ENCODE peak calls at places on chromosomes 5 and 9, in nine cellular contexts. One of them, this sample, is unnamed.

GRCh38 chr5:156838966-156839365 is 11.1 kb upstream of the PPP1R2B start:
- DNase-seq in astrocyte: no peak
- DNase-seq in AG04450: no peak
- DNase-seq in left lung: no peak
- DNase-seq in fibroblast of mammary gland: no peak
- DNase-seq in osteocyte: no peak
- DNase-seq in sigmoid colon: no peak
- DNase-seq in OCI-LY7: no peak
- DNase-seq in stimulated activated CD4-positive, alpha-beta T cell treated with anti-CD3 and anti-CD28 coated beads, Interleukin-4, amount 100 ng/mL, for 24 hours: no peak
- DNase-seq in this sample: no peak

GRCh38 chr9:93117924-93118862 is 15.9 kb downstream of the NINJ1 start:
- DNase-seq in osteocyte: no peak
- DNase-seq in stimulated activated CD4-positive, alpha-beta T cell treated with anti-CD3 and anti-CD28 coated beads, Interleukin-4, amount 100 ng/mL, for 24 hours: no peak
- DNase-seq in astrocyte: no peak
- DNase-seq in fibroblast of mammary gland: no peak
- DNase-seq in sigmoid colon: peak
- DNase-seq in AG04450: no peak
- DNase-seq in OCI-LY7: no peak
- DNase-seq in left lung: peak
- DNase-seq in this sample: no peak

GRCh38 chr9:126420148-126420547 is 93.5 kb downstream of the MVB12B start:
- DNase-seq in astrocyte: no peak
- DNase-seq in stimulated activated CD4-positive, alpha-beta T cell treated with anti-CD3 and anti-CD28 coated beads, Interleukin-4, amount 100 ng/mL, for 24 hours: no peak
- DNase-seq in AG04450: no peak
- DNase-seq in osteocyte: no peak
- DNase-seq in left lung: peak
- DNase-seq in sigmoid colon: no peak
- DNase-seq in fibroblast of mammary gland: no peak
- DNase-seq in OCI-LY7: no peak
- DNase-seq in this sample: no peak

GRCh38 chr9:98879958-98880300 is 63.8 kb upstream of the COL15A1 start:
- DNase-seq in fibroblast of mammary gland: no peak
- DNase-seq in left lung: no peak
- DNase-seq in osteocyte: no peak
- DNase-seq in sigmoid colon: no peak
- DNase-seq in AG04450: no peak
- DNase-seq in OCI-LY7: no peak
- DNase-seq in stimulated activated CD4-positive, alpha-beta T cell treated with anti-CD3 and anti-CD28 coated beads, Interleukin-4, amount 100 ng/mL, for 24 hours: no peak
- DNase-seq in astrocyte: no peak
- DNase-seq in this sample: no peak

GRCh38 chr5:6501701-6502100 is 53.0 kb downstream of the UBE2QL1 start:
- DNase-seq in fibroblast of mammary gland: no peak
- DNase-seq in stimulated activated CD4-positive, alpha-beta T cell treated with anti-CD3 and anti-CD28 coated beads, Interleukin-4, amount 100 ng/mL, for 24 hours: no peak
- DNase-seq in osteocyte: no peak
- DNase-seq in OCI-LY7: no peak
- DNase-seq in left lung: no peak
- DNase-seq in astrocyte: no peak
- DNase-seq in AG04450: no peak
- DNase-seq in sigmoid colon: peak
- DNase-seq in this sample: no peak

GRCh38 chr9:124001445-124001799 is 10.1 kb upstream of the LHX2 start:
- DNase-seq in sigmoid colon: no peak
- DNase-seq in astrocyte: no peak
- DNase-seq in osteocyte: no peak
- DNase-seq in fibroblast of mammary gland: no peak
- DNase-seq in left lung: no peak
- DNase-seq in AG04450: no peak
- DNase-seq in OCI-LY7: no peak
- DNase-seq in stimulated activated CD4-positive, alpha-beta T cell treated with anti-CD3 and anti-CD28 coated beads, Interleukin-4, amount 100 ng/mL, for 24 hours: no peak
- DNase-seq in this sample: no peak

GRCh38 chr5:168424506-168425298 is 61.6 kb upstream of the RARS1 start:
- DNase-seq in AG04450: no peak
- DNase-seq in osteocyte: no peak
- DNase-seq in OCI-LY7: no peak
- DNase-seq in left lung: no peak
- DNase-seq in fibroblast of mammary gland: peak
- DNase-seq in stimulated activated CD4-positive, alpha-beta T cell treated with anti-CD3 and anti-CD28 coated beads, Interleukin-4, amount 100 ng/mL, for 24 hours: no peak
- DNase-seq in sigmoid colon: no peak
- DNase-seq in astrocyte: peak
- DNase-seq in this sample: peak

GRCh38 chr5:129858126-129858675 is 46.1 kb upstream of the CHSY3 start:
- DNase-seq in OCI-LY7: no peak
- DNase-seq in AG04450: no peak
- DNase-seq in astrocyte: no peak
- DNase-seq in stimulated activated CD4-positive, alpha-beta T cell treated with anti-CD3 and anti-CD28 coated beads, Interleukin-4, amount 100 ng/mL, for 24 hours: no peak
- DNase-seq in sigmoid colon: no peak
- DNase-seq in left lung: no peak
- DNase-seq in osteocyte: no peak
- DNase-seq in fibroblast of mammary gland: no peak
- DNase-seq in this sample: no peak

GRCh38 chr9:126819482-126819881 is 14.6 kb downstream of the ZBTB43 start:
- DNase-seq in sigmoid colon: no peak
- DNase-seq in AG04450: no peak
- DNase-seq in fibroblast of mammary gland: no peak
- DNase-seq in astrocyte: no peak
- DNase-seq in osteocyte: no peak
- DNase-seq in stimulated activated CD4-positive, alpha-beta T cell treated with anti-CD3 and anti-CD28 coated beads, Interleukin-4, amount 100 ng/mL, for 24 hours: no peak
- DNase-seq in left lung: no peak
- DNase-seq in OCI-LY7: no peak
- DNase-seq in this sample: no peak

GRCh38 chr9:4301971-4302427 is 2.1 kb upstream of the GLIS3 start:
- DNase-seq in sigmoid colon: peak
- DNase-seq in stimulated activated CD4-positive, alpha-beta T cell treated with anti-CD3 and anti-CD28 coated beads, Interleukin-4, amount 100 ng/mL, for 24 hours: peak
- DNase-seq in AG04450: peak
- DNase-seq in left lung: peak
- DNase-seq in fibroblast of mammary gland: peak
- DNase-seq in osteocyte: no peak
- DNase-seq in astrocyte: peak
- DNase-seq in OCI-LY7: no peak
- DNase-seq in this sample: peak

GRCh38 chr9:21782207-21782606 is 20.2 kb upstream of the MTAP start:
- DNase-seq in sigmoid colon: no peak
- DNase-seq in left lung: no peak
- DNase-seq in AG04450: no peak
- DNase-seq in OCI-LY7: no peak
- DNase-seq in stimulated activated CD4-positive, alpha-beta T cell treated with anti-CD3 and anti-CD28 coated beads, Interleukin-4, amount 100 ng/mL, for 24 hours: no peak
- DNase-seq in fibroblast of mammary gland: no peak
- DNase-seq in astrocyte: peak
- DNase-seq in osteocyte: no peak
- DNase-seq in this sample: no peak

GRCh38 chr9:106864533-106865143 is 1.7 kb downstream of the ZNF462 start:
- DNase-seq in OCI-LY7: no peak
- DNase-seq in AG04450: no peak
- DNase-seq in astrocyte: peak
- DNase-seq in fibroblast of mammary gland: peak
- DNase-seq in stimulated activated CD4-positive, alpha-beta T cell treated with anti-CD3 and anti-CD28 coated beads, Interleukin-4, amount 100 ng/mL, for 24 hours: no peak
- DNase-seq in sigmoid colon: peak
- DNase-seq in left lung: peak
- DNase-seq in osteocyte: no peak
- DNase-seq in this sample: peak

GRCh38 chr9:94908583-94909249 is 182.2 kb downstream of the AOPEP start:
- DNase-seq in fibroblast of mammary gland: peak
- DNase-seq in OCI-LY7: no peak
- DNase-seq in astrocyte: no peak
- DNase-seq in left lung: no peak
- DNase-seq in AG04450: no peak
- DNase-seq in osteocyte: peak
- DNase-seq in sigmoid colon: no peak
- DNase-seq in stimulated activated CD4-positive, alpha-beta T cell treated with anti-CD3 and anti-CD28 coated beads, Interleukin-4, amount 100 ng/mL, for 24 hours: no peak
- DNase-seq in this sample: no peak

GRCh38 chr9:88387733-88388202 is 476 bp upstream of the SPIN1 start:
- DNase-seq in osteocyte: no peak
- DNase-seq in left lung: peak
- DNase-seq in AG04450: no peak
- DNase-seq in astrocyte: peak
- DNase-seq in OCI-LY7: no peak
- DNase-seq in stimulated activated CD4-positive, alpha-beta T cell treated with anti-CD3 and anti-CD28 coated beads, Interleukin-4, amount 100 ng/mL, for 24 hours: peak
- DNase-seq in fibroblast of mammary gland: peak
- DNase-seq in sigmoid colon: peak
- DNase-seq in this sample: peak

GRCh38 chr9:110875275-110875674 is 163.0 kb downstream of the LPAR1 start:
- DNase-seq in left lung: peak
- DNase-seq in osteocyte: no peak
- DNase-seq in fibroblast of mammary gland: no peak
- DNase-seq in astrocyte: no peak
- DNase-seq in AG04450: no peak
- DNase-seq in stimulated activated CD4-positive, alpha-beta T cell treated with anti-CD3 and anti-CD28 coated beads, Interleukin-4, amount 100 ng/mL, for 24 hours: no peak
- DNase-seq in OCI-LY7: no peak
- DNase-seq in sigmoid colon: peak
- DNase-seq in this sample: peak

GRCh38 chr9:124733964-124734740 is 37.0 kb downstream of the NR6A1 start:
- DNase-seq in left lung: no peak
- DNase-seq in astrocyte: no peak
- DNase-seq in fibroblast of mammary gland: no peak
- DNase-seq in AG04450: no peak
- DNase-seq in OCI-LY7: peak
- DNase-seq in sigmoid colon: no peak
- DNase-seq in osteocyte: no peak
- DNase-seq in stimulated activated CD4-positive, alpha-beta T cell treated with anti-CD3 and anti-CD28 coated beads, Interleukin-4, amount 100 ng/mL, for 24 hours: no peak
- DNase-seq in this sample: no peak

GRCh38 chr5:61809651-61810050 is 477.6 kb downstream of the ZSWIM6 start:
- DNase-seq in left lung: no peak
- DNase-seq in OCI-LY7: no peak
- DNase-seq in astrocyte: no peak
- DNase-seq in osteocyte: no peak
- DNase-seq in stimulated activated CD4-positive, alpha-beta T cell treated with anti-CD3 and anti-CD28 coated beads, Interleukin-4, amount 100 ng/mL, for 24 hours: no peak
- DNase-seq in fibroblast of mammary gland: no peak
- DNase-seq in AG04450: no peak
- DNase-seq in sigmoid colon: no peak
- DNase-seq in this sample: no peak

GRCh38 chr9:70954126-70954525 is 167.3 kb downstream of the TRPM3 start:
- DNase-seq in AG04450: peak
- DNase-seq in fibroblast of mammary gland: peak
- DNase-seq in OCI-LY7: no peak
- DNase-seq in sigmoid colon: no peak
- DNase-seq in osteocyte: no peak
- DNase-seq in stimulated activated CD4-positive, alpha-beta T cell treated with anti-CD3 and anti-CD28 coated beads, Interleukin-4, amount 100 ng/mL, for 24 hours: no peak
- DNase-seq in left lung: no peak
- DNase-seq in astrocyte: peak
- DNase-seq in this sample: peak

GRCh38 chr5:151684690-151685361 is 1.9 kb downstream of the SPARC start:
- DNase-seq in AG04450: peak
- DNase-seq in stimulated activated CD4-positive, alpha-beta T cell treated with anti-CD3 and anti-CD28 coated beads, Interleukin-4, amount 100 ng/mL, for 24 hours: no peak
- DNase-seq in OCI-LY7: no peak
- DNase-seq in left lung: no peak
- DNase-seq in osteocyte: peak
- DNase-seq in sigmoid colon: peak
- DNase-seq in fibroblast of mammary gland: peak
- DNase-seq in astrocyte: peak
- DNase-seq in this sample: peak

GRCh38 chr5:106699198-106699597 is 971.5 kb downstream of the EFNA5 start:
- DNase-seq in osteocyte: no peak
- DNase-seq in sigmoid colon: no peak
- DNase-seq in OCI-LY7: no peak
- DNase-seq in left lung: no peak
- DNase-seq in stimulated activated CD4-positive, alpha-beta T cell treated with anti-CD3 and anti-CD28 coated beads, Interleukin-4, amount 100 ng/mL, for 24 hours: no peak
- DNase-seq in AG04450: no peak
- DNase-seq in astrocyte: no peak
- DNase-seq in fibroblast of mammary gland: no peak
- DNase-seq in this sample: peak

GRCh38 chr9:19087601-19088000 is 15.1 kb downstream of the HAUS6 start:
- DNase-seq in stimulated activated CD4-positive, alpha-beta T cell treated with anti-CD3 and anti-CD28 coated beads, Interleukin-4, amount 100 ng/mL, for 24 hours: no peak
- DNase-seq in osteocyte: no peak
- DNase-seq in AG04450: peak
- DNase-seq in OCI-LY7: no peak
- DNase-seq in sigmoid colon: no peak
- DNase-seq in fibroblast of mammary gland: peak
- DNase-seq in astrocyte: peak
- DNase-seq in left lung: no peak
- DNase-seq in this sample: peak

GRCh38 chr5:58687595-58687994 is 104.7 kb downstream of the RAB3C start:
- DNase-seq in fibroblast of mammary gland: no peak
- DNase-seq in sigmoid colon: no peak
- DNase-seq in OCI-LY7: no peak
- DNase-seq in osteocyte: no peak
- DNase-seq in left lung: no peak
- DNase-seq in stimulated activated CD4-positive, alpha-beta T cell treated with anti-CD3 and anti-CD28 coated beads, Interleukin-4, amount 100 ng/mL, for 24 hours: no peak
- DNase-seq in astrocyte: no peak
- DNase-seq in AG04450: no peak
- DNase-seq in this sample: no peak

GRCh38 chr5:139108056-139108811 is 89.9 kb downstream of the SIL1 start:
- DNase-seq in left lung: no peak
- DNase-seq in astrocyte: peak
- DNase-seq in AG04450: no peak
- DNase-seq in fibroblast of mammary gland: peak
- DNase-seq in osteocyte: no peak
- DNase-seq in stimulated activated CD4-positive, alpha-beta T cell treated with anti-CD3 and anti-CD28 coated beads, Interleukin-4, amount 100 ng/mL, for 24 hours: no peak
- DNase-seq in sigmoid colon: no peak
- DNase-seq in OCI-LY7: no peak
- DNase-seq in this sample: no peak

GRCh38 chr9:137243626-137244485 is 2.8 kb downstream of the TUBB4B start:
- DNase-seq in stimulated activated CD4-positive, alpha-beta T cell treated with anti-CD3 and anti-CD28 coated beads, Interleukin-4, amount 100 ng/mL, for 24 hours: no peak
- DNase-seq in astrocyte: no peak
- DNase-seq in fibroblast of mammary gland: no peak
- DNase-seq in AG04450: no peak
- DNase-seq in osteocyte: no peak
- DNase-seq in left lung: no peak
- DNase-seq in OCI-LY7: no peak
- DNase-seq in sigmoid colon: no peak
- DNase-seq in this sample: no peak

GRCh38 chr5:171442287-171443042 is 23.0 kb downstream of the FGF18 start:
- DNase-seq in fibroblast of mammary gland: peak
- DNase-seq in OCI-LY7: no peak
- DNase-seq in astrocyte: peak
- DNase-seq in left lung: peak
- DNase-seq in stimulated activated CD4-positive, alpha-beta T cell treated with anti-CD3 and anti-CD28 coated beads, Interleukin-4, amount 100 ng/mL, for 24 hours: no peak
- DNase-seq in sigmoid colon: no peak
- DNase-seq in osteocyte: no peak
- DNase-seq in AG04450: peak
- DNase-seq in this sample: no peak

GRCh38 chr9:16064701-16065230 is 511.9 kb downstream of the CCDC171 start:
- DNase-seq in AG04450: no peak
- DNase-seq in osteocyte: no peak
- DNase-seq in stimulated activated CD4-positive, alpha-beta T cell treated with anti-CD3 and anti-CD28 coated beads, Interleukin-4, amount 100 ng/mL, for 24 hours: no peak
- DNase-seq in astrocyte: no peak
- DNase-seq in fibroblast of mammary gland: no peak
- DNase-seq in sigmoid colon: no peak
- DNase-seq in left lung: no peak
- DNase-seq in OCI-LY7: no peak
- DNase-seq in this sample: peak

GRCh38 chr9:32508728-32509127 is 17.3 kb downstream of the RIGI start:
- DNase-seq in stimulated activated CD4-positive, alpha-beta T cell treated with anti-CD3 and anti-CD28 coated beads, Interleukin-4, amount 100 ng/mL, for 24 hours: no peak
- DNase-seq in left lung: no peak
- DNase-seq in OCI-LY7: no peak
- DNase-seq in fibroblast of mammary gland: no peak
- DNase-seq in sigmoid colon: no peak
- DNase-seq in AG04450: no peak
- DNase-seq in osteocyte: no peak
- DNase-seq in astrocyte: no peak
- DNase-seq in this sample: no peak

GRCh38 chr9:106025449-106025848 is 331.1 kb downstream of the TMEM38B start:
- DNase-seq in fibroblast of mammary gland: no peak
- DNase-seq in OCI-LY7: no peak
- DNase-seq in AG04450: no peak
- DNase-seq in astrocyte: no peak
- DNase-seq in stimulated activated CD4-positive, alpha-beta T cell treated with anti-CD3 and anti-CD28 coated beads, Interleukin-4, amount 100 ng/mL, for 24 hours: no peak
- DNase-seq in sigmoid colon: no peak
- DNase-seq in osteocyte: no peak
- DNase-seq in left lung: no peak
- DNase-seq in this sample: no peak

GRCh38 chr5:149680810-149681221 is 49.3 kb upstream of the PPARGC1B start:
- DNase-seq in fibroblast of mammary gland: no peak
- DNase-seq in AG04450: no peak
- DNase-seq in left lung: no peak
- DNase-seq in astrocyte: no peak
- DNase-seq in OCI-LY7: peak
- DNase-seq in stimulated activated CD4-positive, alpha-beta T cell treated with anti-CD3 and anti-CD28 coated beads, Interleukin-4, amount 100 ng/mL, for 24 hours: no peak
- DNase-seq in osteocyte: no peak
- DNase-seq in sigmoid colon: peak
- DNase-seq in this sample: no peak